ENCODE peak calls at places on chromosomes 13 and 19, in seven cellular contexts. O is pancreas; J is activated naive CD4-positive, alpha-beta T cell treated with anti-CD3 and anti-CD28 coated beads, Interleukin-2, amount 50 U/mL, for 72 hours; U is PC-3; E is stimulated activated effector memory CD8-positive, alpha-beta T cell treated with anti-CD3 and anti-CD28 coated beads, Interleukin-12 subunit alpha, Interleukin-12 subunit beta, amount 100 ng/mL, for 72 hours; F is activated B cell treated with CpG ODN at 0.5 μM for 24 hours; M is left ventricle myocardium superior. Y is an unnamed sample.

GRCh38 chr19:18843960-18844359 is 12.2 kb downstream of the UPF1 start:
- ATAC-seq in O (no peak), J (peak; percentile 12), U (no peak), E (no peak), F (no peak), M (no peak), Y (no peak)

GRCh38 chr13:48156466-48156865 is 61.6 kb upstream of the MED4 start:
- ATAC-seq in O (no peak), J (peak; percentile 84), U (no peak), E (peak; percentile 77), F (peak; percentile 85), M (peak; percentile 33), Y (peak; percentile 82)

GRCh38 chr19:19606021-19606420 is 12.5 kb downstream of the PBX4 start:
- ATAC-seq in O (no peak), J (peak; percentile 86), U (peak; percentile 97), E (peak; percentile 94), F (peak; percentile 53), M (no peak), Y (peak; percentile 92)

GRCh38 chr19:14632286-14632685 is 42.4 kb downstream of the ADGRE3 start:
- ATAC-seq in O (no peak), J (peak; percentile 51), U (no peak), E (peak; percentile 50), F (peak; percentile 71), M (no peak), Y (peak; percentile 74)

GRCh38 chr19:49801966-49802661 is 11.0 kb downstream of the FUZ start:
- ATAC-seq in O (peak; percentile 83), J (no peak), U (peak; percentile 37), E (no peak), F (no peak), M (peak; percentile 91), Y (no peak)

GRCh38 chr19:19860756-19861390 is 4.8 kb upstream of the ZNF253 start:
- ATAC-seq in O (no peak), J (peak; percentile 76), U (no peak), E (peak; percentile 55), F (peak; percentile 58), M (no peak), Y (peak; percentile 69)

GRCh38 chr13:46146898-46147297 is 35.1 kb downstream of the LCP1 start:
- ATAC-seq in O (no peak), J (no peak), U (peak; percentile 38), E (no peak), F (no peak), M (no peak), Y (no peak)

GRCh38 chr19:16726916-16727315 is 7.3 kb downstream of the NWD1 start:
- ATAC-seq in O (no peak), J (no peak), U (no peak), E (no peak), F (no peak), M (no peak), Y (no peak)

GRCh38 chr13:29379281-29379680 is 216.2 kb downstream of the SLC7A1 start:
- ATAC-seq in O (no peak), J (no peak), U (no peak), E (peak; percentile 32), F (no peak), M (no peak), Y (no peak)

GRCh38 chr19:34096020-34096915 is 76.0 kb upstream of the LSM14A start:
- ATAC-seq in O (peak; percentile 50), J (no peak), U (peak; percentile 70), E (no peak), F (no peak), M (peak; percentile 34), Y (no peak)

GRCh38 chr19:16290692-16291091 is 33.9 kb upstream of the KLF2 start:
- ATAC-seq in O (no peak), J (no peak), U (no peak), E (no peak), F (no peak), M (no peak), Y (no peak)

GRCh38 chr13:99356216-99357089 is 49.3 kb upstream of the GPR183 start:
- ATAC-seq in O (no peak), J (peak; percentile 55), U (no peak), E (peak; percentile 84), F (peak; percentile 49), M (peak; percentile 70), Y (peak; percentile 47)